ENCODE peak calls at places on chromosomes 3 and 15, in nine cellular contexts. N is astrocyte of the spinal cord; C is dorsolateral prefrontal cortex; O is AG09309; P is fibroblast of mammary gland; S is AG04450; Q is neural progenitor cell; R is Jurkat, Clone E6-1; B is fibroblast of lung. A is an unnamed sample.

GRCh38 chr3:195876297-195877031 is 31.9 kb downstream of the TNK2 start:
- DNase-seq in C (no peak), S (no peak), N (no peak), B (no peak), R (no peak), O (no peak), Q (no peak), P (no peak), A (peak)

GRCh38 chr3:141485578-141486415 is 1.0 kb upstream of the RASA2 start:
- DNase-seq in S (no peak), B (peak), N (peak), O (peak), Q (peak), R (no peak), C (no peak), P (peak), A (peak)

GRCh38 chr3:126287536-126288181 is 69.5 kb downstream of the KLF15 start:
- DNase-seq in B (peak), Q (peak), N (peak), S (no peak), C (peak), O (no peak), P (peak), R (no peak), A (peak)

GRCh38 chr3:3069723-3070122 is 40.5 kb downstream of the IL5RA start:
- DNase-seq in P (no peak), S (no peak), R (no peak), Q (no peak), C (no peak), B (no peak), O (no peak), N (no peak), A (no peak)

GRCh38 chr3:49872801-49873281 is 3.1 kb upstream of the CAMKV start:
- DNase-seq in S (no peak), C (no peak), N (no peak), Q (no peak), B (no peak), R (peak), O (no peak), P (no peak), A (no peak)

GRCh38 chr15:88652456-88653199 is 13.8 kb downstream of the ISG20 start:
- DNase-seq in B (no peak), R (no peak), Q (no peak), O (no peak), C (no peak), P (no peak), N (no peak), S (no peak), A (no peak)

GRCh38 chr15:60184579-60184978 is 180.5 kb downstream of the FOXB1 start:
- DNase-seq in S (no peak), C (no peak), P (peak), R (no peak), O (no peak), Q (no peak), N (peak), B (peak), A (peak)

GRCh38 chr3:13162550-13163320 is 89.5 kb upstream of the IQSEC1 start:
- DNase-seq in C (no peak), B (no peak), Q (no peak), P (no peak), R (no peak), O (no peak), N (no peak), S (no peak), A (no peak)

GRCh38 chr15:55407631-55407948 is 569 bp downstream of the CCPG1 start:
- DNase-seq in B (no peak), S (no peak), R (no peak), N (no peak), C (no peak), Q (peak), O (no peak), P (peak), A (no peak)

GRCh38 chr3:150118219-150118618 is 147.5 kb upstream of the PFN2 start:
- DNase-seq in N (no peak), P (no peak), C (no peak), S (no peak), R (no peak), O (no peak), Q (no peak), B (no peak), A (no peak)

GRCh38 chr3:147373301-147373700 is 33.0 kb downstream of the ZIC4 start:
- DNase-seq in C (no peak), Q (no peak), S (no peak), N (no peak), B (no peak), R (no peak), O (no peak), P (no peak), A (no peak)

GRCh38 chr15:74036271-74037170 is 42.0 kb downstream of the PML start:
- DNase-seq in P (peak), N (peak), O (no peak), R (no peak), Q (peak), C (peak), S (peak), B (peak), A (peak)

GRCh38 chr15:98548172-98548971 is 100.0 kb upstream of the IGF1R start:
- DNase-seq in R (no peak), N (peak), P (peak), S (peak), C (peak), Q (peak), B (peak), O (no peak), A (peak)

GRCh38 chr3:157067114-157067513 is 92.8 kb downstream of the CCNL1 start:
- DNase-seq in Q (no peak), C (no peak), P (no peak), S (no peak), R (peak), N (no peak), O (no peak), B (no peak), A (no peak)

GRCh38 chr3:14803101-14803980 is 15.4 kb upstream of the FGD5 start:
- DNase-seq in B (peak), P (no peak), S (no peak), C (no peak), Q (no peak), R (no peak), O (no peak), N (no peak), A (no peak)

GRCh38 chr3:14540821-14541385 is 761 bp upstream of the GRIP2 start:
- DNase-seq in R (no peak), C (no peak), Q (no peak), S (no peak), N (no peak), P (no peak), B (no peak), O (no peak), A (no peak)

GRCh38 chr15:33107950-33108349 is 86.6 kb downstream of the FMN1 start:
- DNase-seq in N (no peak), R (no peak), O (no peak), C (no peak), B (peak), S (no peak), P (peak), Q (no peak), A (peak)

GRCh38 chr15:29920515-29920914 is 98.2 kb upstream of the TJP1 start:
- DNase-seq in S (no peak), Q (no peak), P (peak), B (peak), N (no peak), R (no peak), C (peak), O (no peak), A (no peak)

DNA sequence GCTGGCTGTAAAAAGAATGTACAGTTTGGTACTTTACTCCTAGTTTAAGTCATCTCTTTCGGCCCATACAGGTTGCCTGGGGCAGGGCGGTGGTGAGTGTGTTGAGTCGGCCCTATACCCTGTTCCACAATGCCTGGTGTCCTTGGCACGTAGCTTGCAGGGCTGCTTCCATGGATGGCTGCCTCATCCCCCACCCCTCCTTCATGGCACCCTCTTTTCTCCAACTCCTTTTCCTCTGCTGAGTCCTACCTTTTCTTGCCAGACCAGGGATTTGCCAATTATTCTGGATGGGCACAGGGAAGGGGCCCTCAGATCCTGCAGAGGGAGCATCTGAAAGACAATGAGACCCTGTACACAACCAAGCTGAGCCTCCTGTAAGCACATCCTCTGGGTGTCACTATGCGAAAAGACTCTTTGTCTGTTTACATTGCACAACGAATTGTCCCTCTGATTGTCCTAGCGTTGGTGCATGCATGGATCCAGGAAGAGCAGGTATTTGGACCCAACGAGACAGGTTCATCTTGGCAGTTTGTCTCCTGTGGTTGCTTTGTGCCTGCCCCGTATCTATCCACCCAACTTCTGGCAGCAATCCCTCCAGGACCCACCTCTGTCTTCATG is 73.6 kb upstream of the CGNL1 start:
- DNase-seq in P (no peak), R (no peak), B (no peak), Q (no peak), S (no peak), O (no peak), C (no peak), N (no peak), A (no peak)
- H3K4me3 ChIP-seq in P (no peak), R (no peak), B (no peak), Q (no peak), S (no peak), O (no peak), C (no peak), N (no peak), A (no peak)

GRCh38 chr3:52479037-52479875 is 15.9 kb upstream of the STAB1 start:
- DNase-seq in P (no peak), O (no peak), Q (no peak), N (no peak), S (no peak), C (no peak), B (no peak), R (no peak), A (no peak)

GRCh38 chr3:52481819-52482521 is 13.2 kb upstream of the STAB1 start:
- DNase-seq in O (no peak), N (no peak), S (no peak), C (no peak), R (no peak), P (peak), B (no peak), Q (peak), A (peak)

GRCh38 chr3:52483081-52483480 is 12.1 kb upstream of the STAB1 start:
- DNase-seq in S (no peak), O (no peak), R (no peak), C (no peak), Q (no peak), B (no peak), P (no peak), N (no peak), A (no peak)

GRCh38 chr3:52479876-52480575 is 15.1 kb upstream of the STAB1 start:
- DNase-seq in R (no peak), C (no peak), Q (no peak), P (no peak), O (no peak), N (no peak), B (no peak), S (no peak), A (no peak)

DNA sequence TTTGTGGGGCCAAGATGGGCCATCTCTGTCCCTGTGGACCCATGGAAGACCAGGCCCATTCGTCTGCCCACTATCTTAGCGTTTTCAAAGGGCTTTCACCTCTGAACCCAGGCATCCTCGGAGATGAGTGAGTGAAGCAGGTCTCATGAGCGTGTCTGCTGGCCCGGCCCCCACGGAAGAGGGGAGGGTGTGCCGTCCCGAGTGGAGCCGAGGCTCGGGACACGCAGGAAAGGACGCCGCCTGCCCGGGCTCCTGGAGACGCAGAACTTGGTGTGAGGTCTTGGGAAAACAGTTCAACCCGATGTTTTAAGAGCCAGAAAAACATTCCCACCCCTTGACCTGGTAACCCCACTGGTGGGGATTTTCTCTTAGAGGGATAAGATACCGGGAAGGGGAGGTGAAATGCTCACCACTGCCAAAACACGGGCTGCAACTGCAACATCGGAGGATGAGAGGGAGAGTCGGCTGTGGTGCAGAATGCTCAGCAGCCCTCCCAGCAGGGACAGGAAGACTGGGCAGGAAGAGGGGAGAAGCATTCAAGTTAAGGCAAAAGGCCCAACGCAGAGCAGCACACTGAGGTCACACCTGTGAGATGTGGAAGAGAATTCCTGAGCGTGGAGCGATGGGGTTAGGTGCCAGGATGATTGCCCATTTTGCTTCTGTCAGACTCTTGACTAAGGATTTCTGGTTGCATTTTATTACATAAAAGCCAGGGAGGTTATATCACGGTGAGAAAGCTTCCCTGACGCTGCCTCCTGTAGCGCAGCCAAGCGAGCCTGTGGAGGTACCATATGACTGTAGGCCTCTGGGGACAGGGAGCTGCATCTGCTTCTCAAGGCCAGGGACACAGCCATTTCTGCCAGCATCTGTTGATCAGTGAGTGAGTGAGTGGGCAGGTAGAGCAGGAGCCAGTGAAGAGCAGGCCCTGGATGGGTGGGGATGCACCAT is 14.1 kb upstream of the STAB1 start:
- DNase-seq in Q (no peak), R (no peak), B (no peak), C (peak), P (no peak), O (no peak), S (no peak), N (no peak), A (no peak)
- H3K4me3 ChIP-seq in Q (no peak), R (no peak), B (no peak), C (no peak), P (no peak), O (no peak), S (no peak), N (no peak), A (no peak)

GRCh38 chr3:101643009-101643844 is 33.7 kb downstream of the ZBTB11 start:
- DNase-seq in S (no peak), R (no peak), B (no peak), O (no peak), N (no peak), Q (no peak), C (no peak), P (no peak), A (no peak)
- H3K4me3 ChIP-seq in S (no peak), R (no peak), B (no peak), O (no peak), N (no peak), Q (no peak), C (no peak), P (no peak), A (no peak)

GRCh38 chr15:49428392-49429095 is 5.5 kb downstream of the FGF7 start:
- DNase-seq in P (peak), S (no peak), B (peak), O (peak), Q (no peak), C (no peak), N (peak), R (no peak), A (peak)
- H3K4me3 ChIP-seq in P (peak), S (peak), B (peak), O (no peak), Q (no peak), C (no peak), N (no peak), R (no peak), A (no peak)

DNA sequence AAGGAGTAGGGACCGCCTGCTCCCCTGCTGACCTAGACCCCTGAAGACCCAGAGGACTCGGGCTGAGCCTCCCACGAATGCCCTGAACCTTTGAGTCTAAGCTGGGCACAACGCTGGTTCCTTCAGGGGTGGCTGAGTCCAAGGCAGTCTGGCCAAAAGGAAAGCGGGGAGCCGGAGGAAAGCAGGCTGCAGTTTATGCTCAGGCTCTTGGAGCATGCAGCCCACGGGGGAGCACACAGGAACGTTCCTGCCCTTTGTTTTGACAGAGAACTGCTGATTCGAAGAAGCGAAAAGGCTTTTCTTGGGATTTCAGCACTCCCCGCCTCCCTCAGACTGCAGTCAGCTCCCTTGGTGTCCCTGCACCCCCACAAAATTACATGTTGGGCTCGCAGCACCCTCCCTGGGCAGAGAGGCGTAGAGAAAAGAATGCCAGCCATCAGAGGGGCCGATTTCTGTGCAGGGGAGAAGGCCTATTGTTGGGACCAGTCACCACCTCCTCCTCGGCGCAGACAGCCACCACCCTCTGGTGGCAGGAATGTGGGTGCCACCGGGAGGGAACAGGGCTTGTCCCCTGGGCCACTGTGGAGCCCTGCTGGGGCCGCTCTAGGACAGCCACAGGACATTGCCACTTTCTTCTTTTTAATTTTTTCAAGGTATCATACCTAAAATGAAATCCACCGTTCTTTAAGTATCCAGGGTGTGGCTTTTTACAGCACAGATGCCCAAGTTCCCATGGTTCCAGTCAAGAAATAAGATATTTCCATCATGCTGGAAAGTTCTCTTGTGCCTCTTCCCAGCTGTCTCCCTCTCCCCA is 72.2 kb downstream of the SMAD6 start:
- DNase-seq in P (peak), O (no peak), S (no peak), R (peak), C (peak), B (peak), N (peak), Q (peak), A (peak)
- H3K4me3 ChIP-seq in P (no peak), O (no peak), S (no peak), R (no peak), C (no peak), B (no peak), N (no peak), Q (peak), A (no peak)

GRCh38 chr15:41334293-41335120 is 1.8 kb downstream of the NUSAP1 start:
- DNase-seq in B (no peak), N (no peak), Q (peak), O (no peak), R (no peak), C (no peak), P (no peak), S (no peak), A (no peak)
- H3K4me3 ChIP-seq in B (peak), N (peak), Q (peak), O (no peak), R (peak), C (no peak), P (peak), S (no peak), A (peak)

GRCh38 chr3:110577856-110578255 is 493.8 kb upstream of the NECTIN3 start:
- DNase-seq in C (no peak), R (no peak), Q (no peak), N (no peak), S (no peak), B (peak), P (peak), O (no peak), A (no peak)

GRCh38 chr3:110575702-110576101 is 495.9 kb upstream of the NECTIN3 start:
- DNase-seq in R (no peak), S (no peak), P (no peak), Q (no peak), N (no peak), B (no peak), C (no peak), O (no peak), A (no peak)

GRCh38 chr3:110579841-110580550 is 491.6 kb upstream of the NECTIN3 start:
- DNase-seq in R (no peak), N (peak), P (peak), S (no peak), C (no peak), B (peak), O (no peak), Q (no peak), A (no peak)

DNA sequence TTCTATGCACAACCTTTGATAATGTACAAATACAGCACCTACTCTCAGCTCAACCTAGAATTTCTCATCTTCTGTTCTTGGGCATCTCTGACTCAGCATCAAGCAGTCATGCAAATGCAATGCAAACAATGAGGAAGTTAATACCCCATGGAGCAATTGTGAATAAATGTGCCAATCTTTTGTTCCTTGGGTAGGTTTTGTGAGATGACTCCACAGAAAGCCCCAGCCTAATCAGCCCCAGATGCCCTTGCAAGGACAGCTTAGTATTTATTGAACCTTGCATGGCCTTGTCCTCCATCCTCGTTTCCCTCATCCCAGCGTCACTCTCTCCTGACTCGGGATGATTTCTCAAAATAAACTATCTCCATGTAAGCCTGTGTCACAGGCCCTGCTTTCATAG is 494.7 kb upstream of the NECTIN3 start:
- DNase-seq in N (peak), S (peak), O (peak), R (no peak), P (peak), Q (peak), B (peak), C (no peak), A (peak)
- H3K4me3 ChIP-seq in N (no peak), S (no peak), O (no peak), R (no peak), P (no peak), Q (no peak), B (no peak), C (no peak), A (no peak)

DNA sequence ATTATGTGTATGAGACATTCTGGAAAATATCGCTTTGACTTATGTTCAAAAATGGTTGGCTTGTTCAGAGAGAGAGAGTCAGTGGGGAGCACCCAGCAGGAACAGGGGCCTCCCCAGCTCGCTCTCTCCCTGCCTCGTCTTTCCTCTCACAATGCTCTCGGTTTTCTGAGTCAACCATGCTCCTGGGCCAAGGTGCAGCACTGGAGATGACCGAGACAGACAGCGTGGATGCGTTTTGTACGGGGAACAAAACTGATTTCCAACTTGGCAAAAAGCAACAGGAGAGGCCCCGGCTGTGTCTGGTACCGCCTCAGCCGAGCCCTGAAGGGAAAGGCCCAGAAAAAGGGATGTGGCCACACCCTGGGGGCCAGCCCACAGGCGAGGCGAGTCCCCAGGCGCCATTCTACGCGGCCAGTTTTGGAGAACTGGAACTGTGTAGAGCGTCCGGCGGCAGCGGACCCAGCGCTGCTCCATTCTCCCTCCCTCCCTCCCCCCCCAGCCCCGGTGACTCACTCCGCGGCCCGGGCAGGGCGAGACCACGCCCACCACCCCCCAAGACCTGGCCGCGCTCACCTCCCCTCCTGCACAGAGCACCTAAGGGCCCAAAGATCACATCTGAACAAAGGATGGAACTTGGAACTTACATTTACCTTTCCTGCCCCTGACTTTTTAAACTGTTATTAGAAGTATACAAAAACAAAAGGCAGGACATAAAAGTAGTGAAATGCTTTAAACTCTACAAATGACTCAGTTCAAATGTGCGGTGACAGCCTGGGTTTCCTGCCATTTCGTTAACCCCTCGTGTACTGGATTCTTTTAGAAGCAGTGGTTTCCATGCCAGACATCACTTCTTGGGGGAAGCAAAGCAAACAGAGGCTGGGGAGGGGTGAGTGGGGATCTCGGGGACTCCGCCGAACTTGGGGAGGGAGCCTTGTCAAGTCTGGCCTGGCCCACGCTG is 12.7 kb downstream of the ATP10A start:
- DNase-seq in N (peak), P (peak), R (peak), Q (peak), S (no peak), B (peak), O (no peak), C (no peak), A (peak)
- H3K4me3 ChIP-seq in N (peak), P (peak), R (peak), Q (peak), S (peak), B (peak), O (peak), C (peak), A (peak)